ENCODE peak calls at places on chromosome 3, in ten cellular contexts. One of them, this sample, is unnamed.
A peak's percentile ranks its signal among the peaks of the same experiment; 100 is the strongest.

GRCh38 chr3:50160561-50160983 is 5.4 kb downstream of the SEMA3F start:
- DNase-seq in A549: no peak
- DNase-seq in GM13976: no peak
- DNase-seq in sigmoid colon: no peak
- DNase-seq in HCT116: no peak
- DNase-seq in dorsolateral prefrontal cortex: no peak
- DNase-seq in body of pancreas: no peak
- DNase-seq in endothelial cell: no peak
- DNase-seq in PC-3: no peak
- DNase-seq in CD8-positive, alpha-beta T cell: no peak
- DNase-seq in this sample: no peak

GRCh38 chr3:186620213-186621092 is 7.6 kb downstream of the AHSG start:
- DNase-seq in body of pancreas: no peak
- DNase-seq in A549: no peak
- DNase-seq in CD8-positive, alpha-beta T cell: no peak
- DNase-seq in sigmoid colon: no peak
- DNase-seq in dorsolateral prefrontal cortex: no peak
- DNase-seq in HCT116: no peak
- DNase-seq in endothelial cell: no peak
- DNase-seq in PC-3: no peak
- DNase-seq in GM13976: no peak
- DNase-seq in this sample: no peak

GRCh38 chr3:66255865-66256264 is 35.1 kb downstream of the SLC25A26 start:
- DNase-seq in PC-3: no peak
- DNase-seq in dorsolateral prefrontal cortex: no peak
- DNase-seq in HCT116: no peak
- DNase-seq in CD8-positive, alpha-beta T cell: no peak
- DNase-seq in GM13976: no peak
- DNase-seq in sigmoid colon: no peak
- DNase-seq in A549: no peak
- DNase-seq in body of pancreas: no peak
- DNase-seq in endothelial cell: no peak
- DNase-seq in this sample: no peak

GRCh38 chr3:71859128-71859519 is 74.2 kb upstream of the PROK2 start:
- DNase-seq in GM13976: peak; percentile 31
- DNase-seq in dorsolateral prefrontal cortex: no peak
- DNase-seq in HCT116: peak; percentile 27
- DNase-seq in PC-3: peak; percentile 68
- DNase-seq in body of pancreas: peak; percentile 27
- DNase-seq in A549: peak; percentile 11
- DNase-seq in endothelial cell: no peak
- DNase-seq in sigmoid colon: no peak
- DNase-seq in CD8-positive, alpha-beta T cell: no peak
- DNase-seq in this sample: peak; percentile 67

GRCh38 chr3:47634996-47635395 is 56.3 kb upstream of the CSPG5 start:
- DNase-seq in PC-3: no peak
- DNase-seq in CD8-positive, alpha-beta T cell: no peak
- DNase-seq in sigmoid colon: no peak
- DNase-seq in GM13976: no peak
- DNase-seq in dorsolateral prefrontal cortex: no peak
- DNase-seq in endothelial cell: no peak
- DNase-seq in A549: no peak
- DNase-seq in HCT116: no peak
- DNase-seq in body of pancreas: no peak
- DNase-seq in this sample: no peak

GRCh38 chr3:150069158-150069536 is 98.5 kb upstream of the PFN2 start:
- DNase-seq in sigmoid colon: no peak
- DNase-seq in HCT116: no peak
- DNase-seq in A549: no peak
- DNase-seq in PC-3: no peak
- DNase-seq in body of pancreas: no peak
- DNase-seq in endothelial cell: no peak
- DNase-seq in CD8-positive, alpha-beta T cell: no peak
- DNase-seq in dorsolateral prefrontal cortex: no peak
- DNase-seq in GM13976: no peak
- DNase-seq in this sample: no peak

GRCh38 chr3:14415501-14415900 is 13.1 kb downstream of the SLC6A6 start:
- DNase-seq in PC-3: peak; percentile 72
- DNase-seq in GM13976: no peak
- DNase-seq in HCT116: no peak
- DNase-seq in dorsolateral prefrontal cortex: no peak
- DNase-seq in body of pancreas: no peak
- DNase-seq in A549: no peak
- DNase-seq in CD8-positive, alpha-beta T cell: no peak
- DNase-seq in sigmoid colon: no peak
- DNase-seq in endothelial cell: no peak
- DNase-seq in this sample: no peak

GRCh38 chr3:129952956-129953355 is 21.6 kb upstream of the TRH start:
- DNase-seq in body of pancreas: no peak
- DNase-seq in HCT116: no peak
- DNase-seq in PC-3: no peak
- DNase-seq in dorsolateral prefrontal cortex: no peak
- DNase-seq in endothelial cell: no peak
- DNase-seq in sigmoid colon: no peak
- DNase-seq in CD8-positive, alpha-beta T cell: no peak
- DNase-seq in A549: no peak
- DNase-seq in GM13976: no peak
- DNase-seq in this sample: no peak

GRCh38 chr3:41462103-41462691 is 262.9 kb downstream of the CTNNB1 start:
- DNase-seq in CD8-positive, alpha-beta T cell: no peak
- DNase-seq in PC-3: peak; percentile 3
- DNase-seq in endothelial cell: no peak
- DNase-seq in HCT116: no peak
- DNase-seq in A549: no peak
- DNase-seq in body of pancreas: no peak
- DNase-seq in dorsolateral prefrontal cortex: no peak
- DNase-seq in GM13976: no peak
- DNase-seq in sigmoid colon: no peak
- DNase-seq in this sample: no peak

GRCh38 chr3:159080821-159081220 is 279.0 kb downstream of the MFSD1 start:
- DNase-seq in body of pancreas: no peak
- DNase-seq in dorsolateral prefrontal cortex: no peak
- DNase-seq in HCT116: no peak
- DNase-seq in endothelial cell: no peak
- DNase-seq in A549: no peak
- DNase-seq in PC-3: peak; percentile 34
- DNase-seq in sigmoid colon: no peak
- DNase-seq in CD8-positive, alpha-beta T cell: no peak
- DNase-seq in GM13976: no peak
- DNase-seq in this sample: no peak

GRCh38 chr3:25266677-25267076 is 161.4 kb upstream of the RARB start:
- DNase-seq in sigmoid colon: no peak
- DNase-seq in body of pancreas: no peak
- DNase-seq in PC-3: no peak
- DNase-seq in HCT116: no peak
- DNase-seq in dorsolateral prefrontal cortex: no peak
- DNase-seq in GM13976: no peak
- DNase-seq in endothelial cell: no peak
- DNase-seq in CD8-positive, alpha-beta T cell: no peak
- DNase-seq in A549: no peak
- DNase-seq in this sample: no peak

GRCh38 chr3:5194801-5195509 is 7.4 kb downstream of the EDEM1 start:
- DNase-seq in PC-3: peak; percentile 95
- DNase-seq in endothelial cell: no peak
- DNase-seq in body of pancreas: peak; percentile 25
- DNase-seq in GM13976: peak; percentile 40
- DNase-seq in sigmoid colon: peak; percentile 72
- DNase-seq in dorsolateral prefrontal cortex: no peak
- DNase-seq in A549: peak; percentile 70
- DNase-seq in CD8-positive, alpha-beta T cell: peak; percentile 51
- DNase-seq in HCT116: peak; percentile 72
- DNase-seq in this sample: peak; percentile 74

GRCh38 chr3:51340989-51341636 is 44.0 kb upstream of the MANF start:
- DNase-seq in GM13976: no peak
- DNase-seq in HCT116: peak; percentile 29
- DNase-seq in body of pancreas: no peak
- DNase-seq in endothelial cell: no peak
- DNase-seq in CD8-positive, alpha-beta T cell: no peak
- DNase-seq in sigmoid colon: peak; percentile 64
- DNase-seq in A549: no peak
- DNase-seq in dorsolateral prefrontal cortex: no peak
- DNase-seq in PC-3: no peak
- DNase-seq in this sample: no peak

GRCh38 chr3:13513913-13514517 is 33.9 kb downstream of the HDAC11 start:
- DNase-seq in HCT116: no peak
- DNase-seq in sigmoid colon: no peak
- DNase-seq in PC-3: peak; percentile 76
- DNase-seq in body of pancreas: no peak
- DNase-seq in endothelial cell: no peak
- DNase-seq in dorsolateral prefrontal cortex: no peak
- DNase-seq in CD8-positive, alpha-beta T cell: no peak
- DNase-seq in GM13976: no peak
- DNase-seq in A549: no peak
- DNase-seq in this sample: no peak

GRCh38 chr3:99761415-99761981 is 56.2 kb upstream of the CMSS1 start:
- DNase-seq in A549: no peak
- DNase-seq in body of pancreas: no peak
- DNase-seq in GM13976: no peak
- DNase-seq in CD8-positive, alpha-beta T cell: no peak
- DNase-seq in PC-3: no peak
- DNase-seq in HCT116: no peak
- DNase-seq in endothelial cell: no peak
- DNase-seq in sigmoid colon: no peak
- DNase-seq in dorsolateral prefrontal cortex: no peak
- DNase-seq in this sample: no peak

DNA sequence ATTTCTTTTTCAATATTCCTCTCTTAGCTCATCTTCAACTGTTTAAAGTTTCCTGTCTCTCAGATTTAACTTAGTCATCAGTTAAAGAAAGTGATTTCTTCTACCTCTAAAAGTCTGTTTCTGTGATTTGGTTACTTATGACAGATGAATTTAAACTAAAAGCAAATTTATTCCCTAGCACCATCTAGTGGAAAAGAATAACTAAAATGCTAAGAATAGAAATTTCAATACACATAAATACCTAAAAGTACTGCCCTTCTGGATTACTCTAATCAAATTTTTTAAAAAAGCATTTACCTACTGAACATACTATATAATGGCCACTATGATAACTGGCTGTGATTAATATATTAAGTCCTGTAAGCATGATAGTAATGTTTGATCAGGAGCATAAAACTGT is 14.0 kb upstream of the ZCWPW2 start:
- DNase-seq in body of pancreas: no peak
- DNase-seq in dorsolateral prefrontal cortex: no peak
- DNase-seq in CD8-positive, alpha-beta T cell: no peak
- DNase-seq in HCT116: no peak
- DNase-seq in A549: no peak
- DNase-seq in endothelial cell: no peak
- DNase-seq in sigmoid colon: no peak
- DNase-seq in GM13976: no peak
- DNase-seq in PC-3: peak; percentile 39
- DNase-seq in this sample: no peak
- TF ChIP-seq CTCF in body of pancreas: no peak
- TF ChIP-seq CTCF in dorsolateral prefrontal cortex: peak; percentile 50
- TF ChIP-seq CTCF in CD8-positive, alpha-beta T cell: peak; percentile 42
- TF ChIP-seq CTCF in HCT116: peak; percentile 7
- TF ChIP-seq CTCF in A549: peak; percentile 37
- TF ChIP-seq CTCF in endothelial cell: no peak
- TF ChIP-seq CTCF in sigmoid colon: no peak
- TF ChIP-seq CTCF in GM13976: no peak
- TF ChIP-seq CTCF in PC-3: peak; percentile 1
- TF ChIP-seq CTCF in this sample: peak; percentile 27

GRCh38 chr3:141462176-141462859 is 24.5 kb upstream of the RASA2 start:
- DNase-seq in CD8-positive, alpha-beta T cell: no peak
- DNase-seq in HCT116: no peak
- DNase-seq in body of pancreas: no peak
- DNase-seq in dorsolateral prefrontal cortex: no peak
- DNase-seq in GM13976: peak; percentile 44
- DNase-seq in A549: no peak
- DNase-seq in PC-3: no peak
- DNase-seq in sigmoid colon: no peak
- DNase-seq in endothelial cell: no peak
- DNase-seq in this sample: no peak

GRCh38 chr3:141469712-141470111 is 17.1 kb upstream of the RASA2 start:
- DNase-seq in CD8-positive, alpha-beta T cell: no peak
- DNase-seq in A549: no peak
- DNase-seq in endothelial cell: no peak
- DNase-seq in PC-3: no peak
- DNase-seq in GM13976: no peak
- DNase-seq in HCT116: no peak
- DNase-seq in dorsolateral prefrontal cortex: no peak
- DNase-seq in body of pancreas: no peak
- DNase-seq in sigmoid colon: no peak
- DNase-seq in this sample: no peak

GRCh38 chr3:141460097-141460704 is 26.6 kb upstream of the RASA2 start:
- DNase-seq in HCT116: peak; percentile 75
- DNase-seq in CD8-positive, alpha-beta T cell: peak; percentile 88
- DNase-seq in GM13976: peak; percentile 80
- DNase-seq in A549: peak; percentile 92
- DNase-seq in dorsolateral prefrontal cortex: peak; percentile 83
- DNase-seq in body of pancreas: peak; percentile 87
- DNase-seq in endothelial cell: peak; percentile 95
- DNase-seq in sigmoid colon: peak; percentile 93
- DNase-seq in PC-3: peak; percentile 88
- DNase-seq in this sample: peak; percentile 78

GRCh38 chr3:141466633-141467169 is 20.1 kb upstream of the RASA2 start:
- DNase-seq in body of pancreas: no peak
- DNase-seq in endothelial cell: no peak
- DNase-seq in sigmoid colon: no peak
- DNase-seq in PC-3: no peak
- DNase-seq in HCT116: no peak
- DNase-seq in CD8-positive, alpha-beta T cell: no peak
- DNase-seq in A549: no peak
- DNase-seq in dorsolateral prefrontal cortex: no peak
- DNase-seq in GM13976: no peak
- DNase-seq in this sample: no peak

GRCh38 chr3:141465221-141465620 is 21.6 kb upstream of the RASA2 start:
- DNase-seq in A549: no peak
- DNase-seq in GM13976: no peak
- DNase-seq in dorsolateral prefrontal cortex: no peak
- DNase-seq in sigmoid colon: no peak
- DNase-seq in CD8-positive, alpha-beta T cell: no peak
- DNase-seq in body of pancreas: no peak
- DNase-seq in PC-3: no peak
- DNase-seq in endothelial cell: no peak
- DNase-seq in HCT116: no peak
- DNase-seq in this sample: no peak
- TF ChIP-seq CTCF in A549: peak; percentile 46
- TF ChIP-seq CTCF in GM13976: no peak
- TF ChIP-seq CTCF in dorsolateral prefrontal cortex: peak; percentile 56
- TF ChIP-seq CTCF in sigmoid colon: no peak
- TF ChIP-seq CTCF in CD8-positive, alpha-beta T cell: no peak
- TF ChIP-seq CTCF in body of pancreas: peak; percentile 16
- TF ChIP-seq CTCF in PC-3: peak; percentile 41
- TF ChIP-seq CTCF in endothelial cell: no peak
- TF ChIP-seq CTCF in HCT116: no peak
- TF ChIP-seq CTCF in this sample: no peak

GRCh38 chr3:23114479-23114878 is 88.6 kb upstream of the UBE2E2 start:
- DNase-seq in GM13976: no peak
- DNase-seq in HCT116: no peak
- DNase-seq in sigmoid colon: no peak
- DNase-seq in A549: no peak
- DNase-seq in endothelial cell: no peak
- DNase-seq in CD8-positive, alpha-beta T cell: no peak
- DNase-seq in PC-3: peak; percentile 3
- DNase-seq in dorsolateral prefrontal cortex: no peak
- DNase-seq in body of pancreas: no peak
- DNase-seq in this sample: no peak
- TF ChIP-seq CTCF in GM13976: no peak
- TF ChIP-seq CTCF in HCT116: no peak
- TF ChIP-seq CTCF in sigmoid colon: no peak
- TF ChIP-seq CTCF in A549: no peak
- TF ChIP-seq CTCF in endothelial cell: no peak
- TF ChIP-seq CTCF in CD8-positive, alpha-beta T cell: no peak
- TF ChIP-seq CTCF in PC-3: no peak
- TF ChIP-seq CTCF in dorsolateral prefrontal cortex: no peak
- TF ChIP-seq CTCF in body of pancreas: no peak
- TF ChIP-seq CTCF in this sample: no peak

GRCh38 chr3:30635072-30635471 is 28.7 kb downstream of the TGFBR2 start:
- DNase-seq in A549: no peak
- DNase-seq in PC-3: no peak
- DNase-seq in GM13976: no peak
- DNase-seq in endothelial cell: no peak
- DNase-seq in sigmoid colon: no peak
- DNase-seq in dorsolateral prefrontal cortex: no peak
- DNase-seq in body of pancreas: no peak
- DNase-seq in HCT116: no peak
- DNase-seq in CD8-positive, alpha-beta T cell: no peak
- DNase-seq in this sample: no peak
- TF ChIP-seq CTCF in A549: no peak
- TF ChIP-seq CTCF in PC-3: no peak
- TF ChIP-seq CTCF in GM13976: no peak
- TF ChIP-seq CTCF in endothelial cell: no peak
- TF ChIP-seq CTCF in sigmoid colon: no peak
- TF ChIP-seq CTCF in dorsolateral prefrontal cortex: no peak
- TF ChIP-seq CTCF in body of pancreas: no peak
- TF ChIP-seq CTCF in HCT116: no peak
- TF ChIP-seq CTCF in CD8-positive, alpha-beta T cell: no peak
- TF ChIP-seq CTCF in this sample: no peak

This sample was measured in CD14-positive monocyte.